ENCODE peak calls at places on chromosome 21, in six cellular contexts. One of them, this sample, is unnamed.

GRCh38 chr21:14956826-14957225 is 108.0 kb downstream of the NRIP1 start:
- DNase-seq in body of pancreas: no peak
- DNase-seq in effector memory CD4-positive, alpha-beta T cell: no peak
- DNase-seq in HCT116: no peak
- DNase-seq in caudate nucleus: no peak
- DNase-seq in GM23248: peak; percentile 84
- DNase-seq in this sample: no peak

GRCh38 chr21:44940116-44940631 is 345 bp downstream of the SLX9 start:
- DNase-seq in body of pancreas: no peak
- DNase-seq in effector memory CD4-positive, alpha-beta T cell: no peak
- DNase-seq in HCT116: no peak
- DNase-seq in caudate nucleus: no peak
- DNase-seq in GM23248: peak; percentile 59
- DNase-seq in this sample: no peak

GRCh38 chr21:33308586-33309490 is 15.9 kb upstream of the IFNAR1 start:
- DNase-seq in body of pancreas: no peak
- DNase-seq in effector memory CD4-positive, alpha-beta T cell: no peak
- DNase-seq in HCT116: no peak
- DNase-seq in caudate nucleus: no peak
- DNase-seq in GM23248: no peak
- DNase-seq in this sample: no peak

GRCh38 chr21:35678393-35678792 is 381.9 kb downstream of the SETD4 start:
- DNase-seq in body of pancreas: no peak
- DNase-seq in effector memory CD4-positive, alpha-beta T cell: no peak
- DNase-seq in HCT116: no peak
- DNase-seq in caudate nucleus: no peak
- DNase-seq in GM23248: no peak
- DNase-seq in this sample: no peak

GRCh38 chr21:21463456-21463855 is 465.2 kb downstream of the NCAM2 start:
- DNase-seq in body of pancreas: no peak
- DNase-seq in effector memory CD4-positive, alpha-beta T cell: no peak
- DNase-seq in HCT116: no peak
- DNase-seq in caudate nucleus: no peak
- DNase-seq in GM23248: no peak
- DNase-seq in this sample: no peak

GRCh38 chr21:39103689-39104088 is 79.6 kb downstream of the PSMG1 start:
- DNase-seq in body of pancreas: no peak
- DNase-seq in effector memory CD4-positive, alpha-beta T cell: no peak
- DNase-seq in HCT116: no peak
- DNase-seq in caudate nucleus: no peak
- DNase-seq in GM23248: peak; percentile 46
- DNase-seq in this sample: no peak

GRCh38 chr21:34965200-34966174 is 83.6 kb downstream of the RUNX1 start:
- DNase-seq in body of pancreas: no peak
- DNase-seq in effector memory CD4-positive, alpha-beta T cell: no peak
- DNase-seq in HCT116: no peak
- DNase-seq in caudate nucleus: no peak
- DNase-seq in GM23248: peak; percentile 76
- DNase-seq in this sample: no peak

GRCh38 chr21:33046455-33046854 is 20.7 kb downstream of the OLIG2 start:
- DNase-seq in body of pancreas: no peak
- DNase-seq in effector memory CD4-positive, alpha-beta T cell: no peak
- DNase-seq in HCT116: no peak
- DNase-seq in caudate nucleus: no peak
- DNase-seq in GM23248: no peak
- DNase-seq in this sample: no peak

GRCh38 chr21:34950980-34951379 is 98.1 kb downstream of the RUNX1 start:
- DNase-seq in body of pancreas: no peak
- DNase-seq in effector memory CD4-positive, alpha-beta T cell: no peak
- DNase-seq in HCT116: no peak
- DNase-seq in caudate nucleus: no peak
- DNase-seq in GM23248: no peak
- DNase-seq in this sample: no peak

GRCh38 chr21:26555554-26555953 is 17.5 kb downstream of the CYYR1 start:
- DNase-seq in body of pancreas: no peak
- DNase-seq in effector memory CD4-positive, alpha-beta T cell: no peak
- DNase-seq in HCT116: no peak
- DNase-seq in caudate nucleus: no peak
- DNase-seq in GM23248: no peak
- DNase-seq in this sample: no peak

GRCh38 chr21:35974801-35975200 is 85.5 kb downstream of the SETD4 start:
- DNase-seq in body of pancreas: peak; percentile 70
- DNase-seq in effector memory CD4-positive, alpha-beta T cell: no peak
- DNase-seq in HCT116: peak; percentile 13
- DNase-seq in caudate nucleus: no peak
- DNase-seq in GM23248: no peak
- DNase-seq in this sample: peak; percentile 18

GRCh38 chr21:36169465-36170128 is 13.0 kb downstream of the DOP1B start:
- DNase-seq in body of pancreas: no peak
- DNase-seq in effector memory CD4-positive, alpha-beta T cell: no peak
- DNase-seq in HCT116: no peak
- DNase-seq in caudate nucleus: no peak
- DNase-seq in GM23248: no peak
- DNase-seq in this sample: no peak

GRCh38 chr21:35488941-35489340 is 439.8 kb upstream of the RUNX1 start:
- DNase-seq in body of pancreas: no peak
- DNase-seq in effector memory CD4-positive, alpha-beta T cell: no peak
- DNase-seq in HCT116: no peak
- DNase-seq in caudate nucleus: no peak
- DNase-seq in GM23248: no peak
- DNase-seq in this sample: no peak

GRCh38 chr21:36211660-36212512 is 55.3 kb downstream of the DOP1B start:
- DNase-seq in body of pancreas: no peak
- DNase-seq in effector memory CD4-positive, alpha-beta T cell: no peak
- DNase-seq in HCT116: no peak
- DNase-seq in caudate nucleus: no peak
- DNase-seq in GM23248: peak; percentile 89
- DNase-seq in this sample: no peak

GRCh38 chr21:16395285-16395684 is 665.5 kb downstream of the USP25 start:
- DNase-seq in body of pancreas: no peak
- DNase-seq in effector memory CD4-positive, alpha-beta T cell: no peak
- DNase-seq in HCT116: no peak
- DNase-seq in caudate nucleus: no peak
- DNase-seq in GM23248: no peak
- DNase-seq in this sample: no peak

GRCh38 chr21:46425061-46425460 is 33.6 kb upstream of the DIP2A start:
- DNase-seq in body of pancreas: no peak
- DNase-seq in effector memory CD4-positive, alpha-beta T cell: no peak
- DNase-seq in HCT116: no peak
- DNase-seq in caudate nucleus: no peak
- DNase-seq in GM23248: no peak
- DNase-seq in this sample: no peak

GRCh38 chr21:45513003-45513706 is 29.1 kb downstream of the SLC19A1 start:
- DNase-seq in body of pancreas: peak; percentile 70
- DNase-seq in effector memory CD4-positive, alpha-beta T cell: no peak
- DNase-seq in HCT116: no peak
- DNase-seq in caudate nucleus: no peak
- DNase-seq in GM23248: no peak
- DNase-seq in this sample: no peak

GRCh38 chr21:46585191-46585953 is 19.5 kb downstream of the S100B start:
- DNase-seq in body of pancreas: no peak
- DNase-seq in effector memory CD4-positive, alpha-beta T cell: no peak
- DNase-seq in HCT116: no peak
- DNase-seq in caudate nucleus: no peak
- DNase-seq in GM23248: no peak
- DNase-seq in this sample: peak; percentile 24

GRCh38 chr21:41368361-41369104 is 6.7 kb downstream of the MX2 start:
- DNase-seq in body of pancreas: no peak
- DNase-seq in effector memory CD4-positive, alpha-beta T cell: no peak
- DNase-seq in HCT116: no peak
- DNase-seq in caudate nucleus: no peak
- DNase-seq in GM23248: no peak
- DNase-seq in this sample: no peak
- H3K27ac ChIP-seq in body of pancreas: no peak overlapping the region
- H3K27ac ChIP-seq in effector memory CD4-positive, alpha-beta T cell: peak overlapping the region; percentile 80
- H3K27ac ChIP-seq in HCT116: no peak overlapping the region
- H3K27ac ChIP-seq in caudate nucleus: no peak overlapping the region
- H3K27ac ChIP-seq in GM23248: no peak overlapping the region
- H3K27ac ChIP-seq in this sample: no peak overlapping the region

GRCh38 chr21:43603230-43603626 is 56.1 kb downstream of the HSF2BP start:
- DNase-seq in body of pancreas: no peak
- DNase-seq in effector memory CD4-positive, alpha-beta T cell: no peak
- DNase-seq in HCT116: no peak
- DNase-seq in caudate nucleus: no peak
- DNase-seq in GM23248: no peak
- DNase-seq in this sample: no peak
- H3K27ac ChIP-seq in body of pancreas: no peak overlapping the region
- H3K27ac ChIP-seq in effector memory CD4-positive, alpha-beta T cell: no peak overlapping the region
- H3K27ac ChIP-seq in HCT116: no peak overlapping the region
- H3K27ac ChIP-seq in caudate nucleus: no peak overlapping the region
- H3K27ac ChIP-seq in GM23248: no peak overlapping the region
- H3K27ac ChIP-seq in this sample: peak overlapping the region; percentile 94

GRCh38 chr21:37797403-37797802 is 118.9 kb downstream of the KCNJ6 start:
- DNase-seq in body of pancreas: no peak
- DNase-seq in effector memory CD4-positive, alpha-beta T cell: no peak
- DNase-seq in HCT116: no peak
- DNase-seq in caudate nucleus: no peak
- DNase-seq in GM23248: no peak
- DNase-seq in this sample: no peak
- H3K27ac ChIP-seq in body of pancreas: no peak overlapping the region
- H3K27ac ChIP-seq in effector memory CD4-positive, alpha-beta T cell: no peak overlapping the region
- H3K27ac ChIP-seq in HCT116: no peak overlapping the region
- H3K27ac ChIP-seq in caudate nucleus: no peak overlapping the region
- H3K27ac ChIP-seq in GM23248: no peak overlapping the region
- H3K27ac ChIP-seq in this sample: no peak overlapping the region

DNA sequence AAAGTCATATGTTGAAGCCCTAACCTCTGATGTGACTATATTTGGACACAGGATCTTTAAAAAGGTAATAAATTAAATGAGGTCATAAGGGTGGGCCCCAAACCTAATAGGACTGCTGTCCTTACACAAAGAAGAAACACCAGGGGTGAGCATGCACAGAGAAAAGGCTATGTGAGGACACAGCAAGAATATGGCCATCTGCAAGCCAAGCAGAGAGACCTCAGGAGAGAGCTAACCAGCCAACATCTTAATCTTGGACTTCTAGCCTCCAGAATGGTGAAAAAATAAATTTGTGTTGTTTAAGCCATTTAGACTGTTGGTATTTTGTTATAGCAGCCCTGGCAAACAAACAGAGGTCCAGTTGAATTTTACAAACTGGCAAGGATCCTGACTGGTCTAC is 223.9 kb downstream of the LTN1 start:
- DNase-seq in body of pancreas: no peak
- DNase-seq in effector memory CD4-positive, alpha-beta T cell: no peak
- DNase-seq in HCT116: no peak
- DNase-seq in caudate nucleus: no peak
- DNase-seq in GM23248: no peak
- DNase-seq in this sample: no peak
- H3K27ac ChIP-seq in body of pancreas: no peak overlapping the region
- H3K27ac ChIP-seq in effector memory CD4-positive, alpha-beta T cell: no peak overlapping the region
- H3K27ac ChIP-seq in HCT116: no peak overlapping the region
- H3K27ac ChIP-seq in caudate nucleus: no peak overlapping the region
- H3K27ac ChIP-seq in GM23248: no peak overlapping the region
- H3K27ac ChIP-seq in this sample: no peak overlapping the region